ENCODE peak calls at places on chromosomes 11 and 22, in six cellular contexts. X, I, J, L, H and O are unnamed samples.
A peak's percentile ranks its signal among the peaks of the same experiment; 100 is the strongest.

GRCh38 chr11:128506999-128507591 is 80.3 kb downstream of the ETS1 start:
- DNase-seq in X (no peak), I (peak; percentile 59), J (no peak), L (no peak), H (peak; percentile 69), O (no peak)

GRCh38 chr11:103656382-103656781 is 380.1 kb upstream of the DDI1 start:
- DNase-seq in X (no peak), I (no peak), J (no peak), L (no peak), H (no peak), O (no peak)

GRCh38 chr11:94183886-94184264 is 55.2 kb downstream of the PANX1 start:
- DNase-seq in X (peak; percentile 5), I (peak; percentile 28), J (peak; percentile 49), L (peak; percentile 42), H (peak; percentile 41), O (no peak)

GRCh38 chr22:22897036-22897435 is 9.4 kb downstream of the IGLL5 start:
- DNase-seq in X (no peak), I (no peak), J (no peak), L (no peak), H (no peak), O (no peak)

GRCh38 chr11:114262681-114263509 is 33.3 kb upstream of the NNMT start:
- DNase-seq in X (no peak), I (no peak), J (peak; percentile 26), L (no peak), H (no peak), O (no peak)

GRCh38 chr11:2816941-2817421 is 68.6 kb downstream of the CDKN1C start:
- DNase-seq in X (no peak), I (peak; percentile 64), J (no peak), L (no peak), H (peak; percentile 32), O (no peak)

GRCh38 chr11:128476729-128477128 is 110.6 kb downstream of the ETS1 start:
- DNase-seq in X (no peak), I (peak; percentile 43), J (no peak), L (no peak), H (no peak), O (no peak)

GRCh38 chr11:82796970-82797594 is 63.4 kb upstream of the FAM181B start:
- DNase-seq in X (no peak), I (no peak), J (no peak), L (no peak), H (no peak), O (peak; percentile 14)

GRCh38 chr22:29816128-29816527 is 21.9 kb downstream of the ASCC2 start:
- DNase-seq in X (no peak), I (no peak), J (no peak), L (no peak), H (no peak), O (no peak)

GRCh38 chr22:40347300-40347699 is 1.0 kb downstream of the ADSL start:
- DNase-seq in X (no peak), I (no peak), J (no peak), L (no peak), H (no peak), O (no peak)

GRCh38 chr11:35334385-35335090 is 84.8 kb downstream of the SLC1A2 start:
- DNase-seq in X (no peak), I (no peak), J (no peak), L (no peak), H (no peak), O (no peak)

GRCh38 chr11:109130910-109131309 is 291.1 kb upstream of the C11orf87 start:
- DNase-seq in X (no peak), I (no peak), J (no peak), L (no peak), H (no peak), O (no peak)

GRCh38 chr11:89355649-89356048 is 135.5 kb downstream of the NOX4 start:
- DNase-seq in X (no peak), I (no peak), J (no peak), L (no peak), H (no peak), O (no peak)

GRCh38 chr11:12246989-12247388 is 130.4 kb upstream of the PARVA start:
- DNase-seq in X (no peak), I (no peak), J (no peak), L (no peak), H (no peak), O (no peak)

GRCh38 chr11:12245091-12245490 is 132.3 kb upstream of the PARVA start:
- DNase-seq in X (no peak), I (no peak), J (no peak), L (no peak), H (no peak), O (no peak)

GRCh38 chr11:12244156-12244555 is 133.2 kb upstream of the PARVA start:
- DNase-seq in X (no peak), I (no peak), J (no peak), L (no peak), H (no peak), O (no peak)

GRCh38 chr11:12246169-12246568 is 131.2 kb upstream of the PARVA start:
- DNase-seq in X (no peak), I (no peak), J (no peak), L (no peak), H (no peak), O (no peak)

DNA sequence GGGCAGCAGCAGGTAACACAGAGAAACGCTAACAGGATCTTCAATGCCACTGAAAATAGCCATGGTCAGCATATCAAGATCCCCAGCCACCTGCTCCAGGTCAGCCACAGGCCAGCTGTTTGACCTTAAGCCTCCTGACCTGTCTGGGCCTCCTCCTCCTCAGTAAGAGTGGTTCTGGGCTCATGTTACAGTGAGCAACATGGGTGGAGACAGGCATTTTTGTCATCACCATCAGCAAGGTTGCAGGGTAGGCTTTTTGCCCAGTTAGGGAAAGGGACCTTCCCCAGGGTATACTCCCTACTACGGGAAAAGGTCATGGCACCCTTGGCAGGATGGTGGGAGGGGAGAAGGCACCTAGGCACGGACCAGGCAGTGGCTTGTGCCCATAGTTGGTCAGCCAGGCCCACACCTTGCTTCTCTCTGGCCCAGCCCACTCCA is 131.8 kb upstream of the PARVA start:
- DNase-seq in X (no peak), I (no peak), J (no peak), L (no peak), H (no peak), O (no peak)
- TF ChIP-seq POLR2AphosphoS5 in X (no peak), I (no peak), J (no peak), L (no peak), H (no peak), O (no peak)

DNA sequence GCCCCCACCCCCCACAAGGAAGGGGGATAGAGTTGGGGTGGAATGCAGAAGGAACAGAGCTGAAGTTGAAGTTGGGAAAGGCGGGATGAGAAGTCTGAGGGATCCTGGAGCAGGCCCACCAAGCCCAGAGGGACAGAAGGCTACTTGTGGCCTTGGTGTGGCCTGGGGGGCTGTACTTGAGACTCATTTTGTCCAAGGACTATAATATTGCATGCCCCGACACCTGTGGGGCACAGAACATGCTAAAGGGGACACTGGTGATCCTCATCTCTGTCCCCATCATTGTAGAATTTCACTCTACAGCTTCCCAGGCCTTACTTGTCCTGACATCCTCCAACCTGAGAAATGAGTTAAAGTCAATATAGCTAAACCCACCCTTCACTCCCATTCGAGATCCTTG is 1.3 kb downstream of the ESAM start:
- DNase-seq in X (no peak), I (no peak), J (no peak), L (no peak), H (no peak), O (no peak)
- TF ChIP-seq POLR2AphosphoS5 in X (no peak), I (no peak), J (no peak), L (no peak), H (no peak), O (no peak)

GRCh38 chr11:64241430-64242153 is 697 bp downstream of the FKBP2 start:
- DNase-seq in X (peak; percentile 92), I (no peak), J (peak; percentile 98), L (peak; percentile 80), H (peak; percentile 99), O (peak; percentile 91)
- TF ChIP-seq POLR2AphosphoS5 in X (peak; percentile 42), I (peak; percentile 28), J (peak; percentile 84), L (peak; percentile 32), H (peak; percentile 80), O (peak; percentile 61)

GRCh38 chr11:46446343-46446751 is 54.8 kb upstream of the CHRM4 start:
- DNase-seq in X (no peak), I (no peak), J (no peak), L (no peak), H (no peak), O (no peak)

GRCh38 chr11:46445887-46446286 is 54.3 kb upstream of the CHRM4 start:
- DNase-seq in X (no peak), I (no peak), J (no peak), L (no peak), H (no peak), O (no peak)

GRCh38 chr11:46444305-46444704 is 52.7 kb upstream of the CHRM4 start:
- DNase-seq in X (no peak), I (no peak), J (no peak), L (no peak), H (no peak), O (no peak)

GRCh38 chr11:46447544-46447943 is 56.0 kb upstream of the CHRM4 start:
- DNase-seq in X (no peak), I (no peak), J (no peak), L (no peak), H (no peak), O (no peak)

GRCh38 chr11:46445192-46445591 is 53.6 kb upstream of the CHRM4 start:
- DNase-seq in X (no peak), I (no peak), J (no peak), L (no peak), H (no peak), O (no peak)
- TF ChIP-seq POLR2AphosphoS5 in X (no peak), I (no peak), J (no peak), L (no peak), H (no peak), O (no peak)

DNA sequence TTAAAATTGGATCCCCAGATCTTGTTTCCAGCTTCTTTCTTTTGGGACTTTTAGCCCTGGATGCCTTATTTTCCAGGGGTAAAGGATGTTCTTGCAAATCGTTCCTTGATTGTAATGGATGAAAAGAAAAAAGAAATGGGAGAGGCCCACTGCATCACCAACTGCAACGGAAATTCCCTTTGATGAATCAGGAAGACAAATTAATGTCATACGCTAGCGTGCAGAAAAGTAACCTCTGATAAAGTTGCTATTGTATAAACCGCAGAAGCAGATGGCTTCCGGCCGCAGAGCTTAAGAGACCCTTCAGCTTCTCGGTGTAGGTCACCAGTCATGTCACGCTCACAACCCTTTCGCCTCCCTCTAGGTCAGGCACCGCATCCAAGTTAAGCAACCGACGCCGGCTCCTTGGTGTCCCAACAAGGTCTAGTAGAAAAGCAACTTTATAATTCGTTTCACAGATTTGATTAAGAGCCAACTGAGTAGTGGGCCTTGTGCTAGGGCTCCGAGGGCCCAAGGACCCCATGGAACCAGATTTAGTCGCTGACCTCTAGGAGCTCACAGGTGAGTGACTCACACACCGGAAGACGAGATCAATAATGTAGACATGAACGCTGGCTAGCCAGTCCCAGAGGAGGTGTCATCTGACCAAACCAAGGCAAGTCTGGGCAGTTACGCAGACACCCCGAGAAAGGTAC is 1.3 kb upstream of the ZFP91 start:
- DNase-seq in X (no peak), I (no peak), J (no peak), L (no peak), H (no peak), O (no peak)
- TF ChIP-seq POLR2AphosphoS5 in X (peak; percentile 96), I (peak; percentile 89), J (peak; percentile 78), L (peak; percentile 77), H (no peak), O (peak; percentile 80)